ENCODE peak calls at places on chromosome 9, in five cellular contexts. N is K562; J is astrocyte; R is IMR-90; U is activated CD8-positive, alpha-beta T cell treated with anti-CD3 and anti-CD28 coated beads for 36 hours. D is an unnamed sample.
A peak's percentile ranks its signal among the peaks of the same experiment; 100 is the strongest.

GRCh38 chr9:6090272-6090671 is 74.8 kb upstream of the RANBP6 start:
- DNase-seq in U (no peak), J (no peak), R (no peak), N (no peak), D (no peak)

GRCh38 chr9:92342825-92343488 is 17.2 kb downstream of the CENPP start:
- DNase-seq in N (no peak), J (peak; percentile 29), U (no peak), R (peak; percentile 9), D (no peak)

GRCh38 chr9:131125038-131125287 is 423 bp upstream of the NUP214 start:
- DNase-seq in U (no peak), J (no peak), N (no peak), R (no peak), D (no peak)

GRCh38 chr9:21605489-21605931 is 123.4 kb upstream of the IFNE start:
- DNase-seq in N (no peak), R (peak; percentile 88), U (no peak), J (peak; percentile 99), D (no peak)

GRCh38 chr9:104326912-104327311 is 177.2 kb upstream of the OR13F1 start:
- DNase-seq in J (no peak), R (no peak), N (no peak), U (no peak), D (no peak)

GRCh38 chr9:36398745-36399144 is 1.3 kb downstream of the RNF38 start:
- DNase-seq in J (peak; percentile 78), U (no peak), R (peak; percentile 70), N (no peak), D (no peak)

GRCh38 chr9:72997387-72997995 is 44.6 kb upstream of the ALDH1A1 start:
- DNase-seq in R (no peak), N (peak; percentile 5), J (no peak), U (no peak), D (no peak)

GRCh38 chr9:134544388-134545212 is 97.0 kb upstream of the COL5A1 start:
- DNase-seq in R (peak; percentile 73), J (peak; percentile 85), U (no peak), N (no peak), D (no peak)

GRCh38 chr9:124485936-124486335 is 21.3 kb downstream of the NR5A1 start:
- DNase-seq in R (no peak), N (no peak), U (no peak), J (no peak), D (no peak)

GRCh38 chr9:69971643-69972449 is 71.8 kb upstream of the MAMDC2 start:
- DNase-seq in U (peak; percentile 74), R (peak; percentile 68), J (peak; percentile 64), N (peak; percentile 52), D (peak; percentile 49)

GRCh38 chr9:94120854-94121376 is 36.7 kb downstream of the PTPDC1 start:
- DNase-seq in R (no peak), N (no peak), J (no peak), U (no peak), D (no peak)

GRCh38 chr9:132903574-132904495 is 25.1 kb downstream of the SPACA9 start:
- DNase-seq in U (no peak), N (no peak), R (no peak), J (no peak), D (no peak)
- TF ChIP-seq CTCF in U (no peak), N (no peak), R (no peak), J (no peak), D (no peak)

DNA sequence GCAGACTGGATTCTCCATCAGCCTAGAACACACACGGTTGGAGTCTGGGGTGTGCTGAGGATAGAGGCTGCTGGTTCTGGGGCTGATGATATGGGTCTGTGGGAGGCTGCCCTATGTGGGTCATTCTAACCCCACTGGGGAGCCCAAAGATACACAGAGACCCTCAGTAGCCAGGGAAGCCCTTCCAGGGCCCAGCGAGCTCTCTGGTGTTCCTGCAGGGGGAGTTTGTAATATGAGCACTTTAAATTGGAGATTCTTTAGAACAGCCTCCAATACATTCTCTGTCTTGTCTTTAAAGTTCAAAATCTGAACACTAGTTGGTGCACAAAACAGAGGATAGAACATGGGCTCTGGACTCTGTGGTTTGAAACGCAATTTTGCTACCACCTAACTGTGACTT is 2.4 kb downstream of the ACTL7A start:
- DNase-seq in N (no peak), R (no peak), J (no peak), U (no peak), D (no peak)
- TF ChIP-seq CTCF in N (peak; percentile 16), R (no peak), J (no peak), U (no peak), D (no peak)

GRCh38 chr9:106451223-106451622 is 411.7 kb upstream of the ZNF462 start:
- DNase-seq in R (no peak), J (no peak), N (no peak), U (no peak), D (no peak)
- TF ChIP-seq CTCF in R (no peak), J (no peak), N (no peak), U (no peak), D (no peak)

DNA sequence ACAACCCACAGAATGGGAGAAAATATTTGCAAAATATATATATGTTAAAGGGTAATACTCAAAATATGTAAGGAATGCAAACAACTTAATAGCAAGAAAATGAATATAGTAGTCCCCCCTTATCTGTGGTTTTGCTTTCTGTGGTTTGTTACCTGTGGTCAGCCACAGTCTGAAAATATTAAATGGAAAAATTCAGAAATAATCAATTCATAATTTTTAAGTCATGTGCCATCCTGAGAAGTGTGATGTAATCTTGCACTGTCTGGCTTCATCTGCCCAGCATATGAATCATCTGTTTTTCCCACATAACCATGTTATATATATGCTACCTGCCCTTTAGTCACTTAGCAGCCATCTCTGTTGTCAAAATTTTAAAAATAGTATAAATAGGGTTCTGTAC is 11.7 kb downstream of the CER1 start:
- DNase-seq in N (no peak), J (peak; percentile 42), R (peak; percentile 26), U (no peak), D (no peak)
- TF ChIP-seq CTCF in N (no peak), J (no peak), R (no peak), U (no peak), D (no peak)

DNA sequence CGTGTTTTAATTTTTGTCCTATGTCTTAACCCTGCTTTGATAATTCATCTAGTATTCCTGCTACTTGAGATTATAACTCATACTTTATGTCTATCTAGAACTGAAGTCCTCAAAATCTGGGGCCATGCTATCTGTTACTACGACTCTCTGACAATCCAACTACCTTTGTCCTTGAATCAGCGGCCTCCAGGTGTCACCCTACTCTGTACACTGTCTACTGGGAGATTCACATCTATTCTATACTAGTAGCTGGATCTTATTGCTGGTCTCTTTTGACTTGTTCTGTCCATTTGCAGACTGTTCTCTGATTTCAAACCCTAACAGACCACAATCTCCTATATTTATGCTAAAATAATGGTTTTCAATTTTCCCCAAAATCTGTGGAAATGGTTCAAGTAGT is 225.5 kb upstream of the ELAVL2 start:
- DNase-seq in J (no peak), R (no peak), N (no peak), U (no peak), D (no peak)
- TF ChIP-seq CTCF in J (no peak), R (no peak), N (no peak), U (no peak), D (no peak)

D was measured in progenitor cell of endocrine pancreas.